ENCODE peak calls at places on chromosomes 1 and 21, in four cellular contexts. Z is tibial nerve, X is spleen, D is esophagus squamous epithelium. R is an unnamed sample.
A peak's percentile ranks its signal among the peaks of the same experiment; 100 is the strongest.

GRCh38 chr1:155321577-155322497 is 1.1 kb downstream of the RUSC1 start:
- DNase-seq in Z (no peak), D (no peak), X (no peak), R (no peak)

GRCh38 chr1:209790286-209791193 is 6.2 kb upstream of the C1orf74 start:
- DNase-seq in D (no peak), X (no peak), Z (no peak), R (no peak)

GRCh38 chr1:183075861-183076260 is 52.6 kb downstream of the LAMC1 start:
- DNase-seq in X (no peak), Z (no peak), D (no peak), R (no peak)

GRCh38 chr21:44440241-44441040 is 14.9 kb upstream of the LRRC3 start:
- DNase-seq in Z (no peak), D (no peak), X (peak; percentile 43), R (no peak)

GRCh38 chr1:85122169-85122568 is 73.9 kb upstream of the MCOLN3 start:
- DNase-seq in X (no peak), Z (no peak), D (no peak), R (no peak)

GRCh38 chr1:179228783-179229213 is 679 bp downstream of the ABL2 start:
- DNase-seq in D (no peak), X (no peak), Z (no peak), R (no peak)

GRCh38 chr1:151058682-151059341 is 610 bp downstream of the CDC42SE1 start:
- DNase-seq in D (no peak), Z (no peak), X (peak; percentile 81), R (no peak)

GRCh38 chr1:15014521-15014920 is 139.0 kb upstream of the TMEM51 start:
- DNase-seq in X (no peak), D (no peak), Z (no peak), R (no peak)

GRCh38 chr21:36385909-36386642 is 884 bp downstream of the CHAF1B start:
- DNase-seq in X (no peak), Z (no peak), D (no peak), R (no peak)

GRCh38 chr1:65812065-65812464 is 19.4 kb downstream of the PDE4B start:
- DNase-seq in D (no peak), X (no peak), Z (no peak), R (no peak)

GRCh38 chr1:21278208-21278861 is 11.9 kb downstream of the ECE1 start:
- DNase-seq in X (no peak), D (no peak), Z (peak; percentile 40), R (no peak)

GRCh38 chr1:115373305-115373704 is 35.3 kb upstream of the NGF start:
- DNase-seq in D (no peak), Z (no peak), X (no peak), R (no peak)

GRCh38 chr1:174902531-174903099 is 97.1 kb upstream of the CACYBP start:
- DNase-seq in X (no peak), D (no peak), Z (no peak), R (no peak)

GRCh38 chr1:162133566-162133965 is 64.1 kb downstream of the NOS1AP start:
- DNase-seq in Z (no peak), D (no peak), X (no peak), R (no peak)

GRCh38 chr1:201639391-201639790 is 100.5 kb downstream of the NAV1 start:
- DNase-seq in Z (no peak), X (no peak), D (no peak), R (no peak)

GRCh38 chr1:111733183-111733995 is 5.8 kb downstream of the INKA2 start:
- DNase-seq in X (peak; percentile 84), D (no peak), Z (no peak), R (peak; percentile 90)

GRCh38 chr1:203421246-203421645 is 54.4 kb upstream of the PRELP start:
- DNase-seq in D (no peak), X (no peak), Z (no peak), R (no peak)

GRCh38 chr21:35963920-35964451 is 96.3 kb downstream of the SETD4 start:
- DNase-seq in X (no peak), Z (no peak), D (no peak), R (no peak)

GRCh38 chr1:236143104-236143948 is 987 bp downstream of the GPR137B start:
- DNase-seq in D (no peak), Z (no peak), X (peak; percentile 82), R (no peak)

GRCh38 chr1:204443871-204444581 is 32.4 kb upstream of the PPP1R15B start:
- DNase-seq in Z (no peak), D (no peak), X (peak; percentile 49), R (no peak)

GRCh38 chr1:213111502-213111901 is 60.5 kb downstream of the RPS6KC1 start:
- DNase-seq in D (no peak), Z (no peak), X (no peak), R (no peak)

GRCh38 chr1:203185585-203185984 is 919 bp downstream of the CHI3L1 start:
- DNase-seq in X (peak; percentile 42), Z (no peak), D (no peak), R (no peak)

GRCh38 chr1:36885537-36886441 is 148.5 kb downstream of the GRIK3 start:
- DNase-seq in D (no peak), Z (no peak), X (peak; percentile 38), R (peak; percentile 37)

GRCh38 chr21:25092441-25093011 is 514.8 kb downstream of the MRPL39 start:
- DNase-seq in X (peak; percentile 62), Z (no peak), D (no peak), R (no peak)

GRCh38 chr1:154796303-154796892 is 73.7 kb downstream of the KCNN3 start:
- DNase-seq in Z (no peak), X (no peak), D (no peak), R (no peak)

GRCh38 chr1:218656301-218657037 is 311.3 kb downstream of the TGFB2 start:
- DNase-seq in Z (no peak), D (no peak), X (no peak), R (no peak)

GRCh38 chr1:192284927-192285326 is 31.9 kb upstream of the RGS21 start:
- DNase-seq in D (no peak), Z (no peak), X (no peak), R (no peak)

GRCh38 chr1:17596186-17596585 is 56.7 kb downstream of the ARHGEF10L start:
- DNase-seq in X (no peak), Z (no peak), D (no peak), R (no peak)

GRCh38 chr1:244207042-244207934 is 156.2 kb downstream of the ZBTB18 start:
- DNase-seq in X (no peak), Z (no peak), D (no peak), R (no peak)

GRCh38 chr1:84611796-84612195 is 37.6 kb upstream of the CTBS start:
- DNase-seq in D (no peak), X (no peak), Z (no peak), R (no peak)

GRCh38 chr21:40512590-40512989 is 334.4 kb downstream of the DSCAM start:
- DNase-seq in Z (no peak), D (no peak), X (no peak), R (no peak)

DNA sequence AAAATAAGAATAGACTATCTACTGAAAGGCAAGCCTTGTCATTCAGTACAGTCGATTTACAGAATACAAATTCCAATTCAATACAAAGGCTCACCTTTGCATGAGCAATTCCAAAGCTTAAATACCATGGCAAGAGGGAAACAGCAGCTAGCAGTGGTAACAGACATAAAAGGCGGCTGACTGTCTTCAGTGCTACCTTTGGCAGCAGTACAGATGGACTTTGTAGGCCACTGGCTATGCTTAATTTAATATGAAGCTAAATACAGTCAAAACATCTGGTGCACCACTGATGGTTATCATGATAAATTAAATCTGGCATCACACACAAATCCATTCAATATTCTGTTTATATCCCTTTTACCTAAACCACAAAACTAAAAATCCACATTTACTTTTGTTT is 62.4 kb downstream of the RERE start:
- DNase-seq in X (no peak), D (no peak), Z (no peak), R (no peak)
- H3K4me1 ChIP-seq in X (no peaks in the 10 kb centered on the region), D (no peaks in the 10 kb centered on the region), Z (no peaks in the 10 kb centered on the region), R (peaks cover 5% of the 10 kb centered on the region)

GRCh38 chr21:26912466-26912865 is 54.4 kb downstream of the ADAMTS5 start:
- DNase-seq in Z (no peak), X (no peak), D (no peak), R (no peak)

DNA sequence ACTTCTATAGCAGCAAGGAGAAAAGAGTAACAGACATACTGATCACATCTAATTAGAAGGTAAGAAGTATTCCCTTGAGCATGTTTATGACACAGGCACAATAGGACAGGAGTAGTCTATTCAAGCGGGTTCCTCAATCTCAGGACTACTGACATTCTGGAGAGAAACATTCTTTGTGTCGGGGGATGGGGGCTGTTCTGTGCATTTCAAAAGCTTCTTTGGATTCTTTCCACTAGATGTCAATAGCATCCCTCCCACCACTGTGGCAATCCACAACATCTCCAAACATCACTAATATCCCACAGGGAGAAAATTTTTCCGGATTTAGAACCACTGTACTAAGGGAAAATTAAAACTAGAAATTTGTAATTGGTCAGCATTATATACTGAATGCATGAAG is 56.9 kb downstream of the ADAMTS5 start:
- DNase-seq in Z (no peak), D (no peak), X (no peak), R (no peak)
- TF ChIP-seq CTCF in Z (no peak), D (no peak), X (no peak), R (no peak)

DNA sequence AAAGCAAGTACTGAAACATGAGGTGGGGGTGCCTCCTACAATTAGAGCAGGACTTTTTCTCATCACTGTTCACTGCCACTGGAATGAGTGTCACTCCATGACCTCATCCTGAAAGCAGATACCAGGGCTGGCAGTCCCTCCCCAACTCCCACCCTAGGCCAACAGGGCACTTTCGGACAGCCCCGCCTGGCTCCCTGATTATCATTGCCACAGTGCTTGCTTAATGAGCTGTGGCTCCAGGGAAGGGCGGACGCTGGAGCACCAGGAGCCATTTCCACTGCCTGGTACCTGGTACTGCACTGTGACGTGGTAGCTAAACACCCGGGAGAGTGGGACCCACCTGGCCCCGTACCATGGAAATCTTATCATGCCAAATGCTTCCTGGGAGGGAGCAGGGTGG is 22.3 kb downstream of the SLC9A1 start:
- DNase-seq in D (no peak), Z (no peak), X (no peak), R (no peak)
- TF ChIP-seq POLR2A in D (no peak), Z (no peak), X (no peak), R (no peak)

DNA sequence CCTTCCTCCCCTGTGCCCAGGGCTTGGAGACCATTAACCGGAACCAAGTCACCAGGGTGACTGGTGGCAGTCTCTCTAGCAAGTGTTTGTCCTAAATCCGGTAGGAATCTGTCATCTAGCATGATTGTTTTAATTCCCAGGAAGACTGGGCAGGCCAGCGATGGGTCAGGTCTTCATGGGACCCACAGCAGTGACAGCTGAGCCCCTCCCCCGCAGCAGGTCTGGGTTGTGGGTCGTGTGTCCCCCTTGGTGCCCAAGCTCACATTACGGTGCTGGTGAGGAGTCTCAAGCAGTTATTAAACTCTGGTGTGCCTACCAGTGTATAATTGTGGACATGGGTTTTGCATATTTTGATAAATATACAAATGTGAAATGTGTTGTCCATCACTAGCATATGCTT is 466.5 kb downstream of the MATN1 start:
- DNase-seq in X (no peak), Z (no peak), D (no peak), R (no peak)
- H3K4me1 ChIP-seq in X (no peaks in the 10 kb centered on the region), Z (no peaks in the 10 kb centered on the region), D (no peaks in the 10 kb centered on the region), R (no peaks in the 10 kb centered on the region)

GRCh38 chr1:2554621-2555387 is 1.4 kb upstream of the TNFRSF14 start:
- DNase-seq in X (peak; percentile 89), Z (no peak), D (no peak), R (no peak)
- TF ChIP-seq CTCF in X (peak; percentile 63), Z (peak; percentile 37), D (peak; percentile 30), R (peak; percentile 29)

R was measured in vagina.